ENCODE peak calls at places on chromosome X, in ten cellular contexts. One of them, this sample, is unnamed. For H3K9me3, the result is how much of the 10 kb centered on the place peaks cover.

GRCh38 chrX:74383611-74384010 is 37.7 kb upstream of the SLC16A2 start:
- DNase-seq in right lobe of liver: no peak
- DNase-seq in testis: peak
- DNase-seq in adipocyte: peak
- DNase-seq in CD4-positive, alpha-beta T cell: no peak
- DNase-seq in kidney: no peak
- DNase-seq in thoracic aorta: no peak
- DNase-seq in IMR-90: peak
- DNase-seq in heart right ventricle: peak
- DNase-seq in tibial artery: no peak
- DNase-seq in this sample: peak

GRCh38 chrX:11741574-11741973 is 16.5 kb upstream of the MSL3 start:
- DNase-seq in tibial artery: no peak
- DNase-seq in CD4-positive, alpha-beta T cell: no peak
- DNase-seq in adipocyte: no peak
- DNase-seq in right lobe of liver: no peak
- DNase-seq in thoracic aorta: no peak
- DNase-seq in testis: no peak
- DNase-seq in kidney: no peak
- DNase-seq in heart right ventricle: no peak
- DNase-seq in IMR-90: no peak
- DNase-seq in this sample: no peak

GRCh38 chrX:134600714-134601113 is 57.6 kb downstream of the PLAC1 start:
- DNase-seq in IMR-90: peak
- DNase-seq in thoracic aorta: no peak
- DNase-seq in right lobe of liver: no peak
- DNase-seq in CD4-positive, alpha-beta T cell: no peak
- DNase-seq in adipocyte: peak
- DNase-seq in tibial artery: no peak
- DNase-seq in heart right ventricle: no peak
- DNase-seq in kidney: no peak
- DNase-seq in testis: no peak
- DNase-seq in this sample: no peak

GRCh38 chrX:39841604-39842003 is 256.2 kb downstream of the BCOR start:
- DNase-seq in thoracic aorta: no peak
- DNase-seq in right lobe of liver: no peak
- DNase-seq in IMR-90: no peak
- DNase-seq in testis: no peak
- DNase-seq in CD4-positive, alpha-beta T cell: no peak
- DNase-seq in adipocyte: no peak
- DNase-seq in heart right ventricle: no peak
- DNase-seq in tibial artery: no peak
- DNase-seq in kidney: no peak
- DNase-seq in this sample: no peak

GRCh38 chrX:133937022-133937421 is 48.4 kb downstream of the GPC3 start:
- DNase-seq in IMR-90: no peak
- DNase-seq in heart right ventricle: no peak
- DNase-seq in right lobe of liver: no peak
- DNase-seq in testis: no peak
- DNase-seq in CD4-positive, alpha-beta T cell: no peak
- DNase-seq in thoracic aorta: no peak
- DNase-seq in adipocyte: no peak
- DNase-seq in kidney: no peak
- DNase-seq in tibial artery: no peak
- DNase-seq in this sample: no peak

GRCh38 chrX:57565198-57565597 is 26.6 kb upstream of the ZXDB start:
- DNase-seq in tibial artery: no peak
- DNase-seq in adipocyte: no peak
- DNase-seq in heart right ventricle: no peak
- DNase-seq in IMR-90: no peak
- DNase-seq in CD4-positive, alpha-beta T cell: no peak
- DNase-seq in right lobe of liver: no peak
- DNase-seq in thoracic aorta: no peak
- DNase-seq in testis: no peak
- DNase-seq in kidney: no peak
- DNase-seq in this sample: no peak

GRCh38 chrX:3295731-3296130 is 50.7 kb downstream of the MXRA5 start:
- DNase-seq in IMR-90: no peak
- DNase-seq in CD4-positive, alpha-beta T cell: no peak
- DNase-seq in right lobe of liver: no peak
- DNase-seq in testis: peak
- DNase-seq in kidney: no peak
- DNase-seq in adipocyte: no peak
- DNase-seq in heart right ventricle: no peak
- DNase-seq in tibial artery: no peak
- DNase-seq in thoracic aorta: no peak
- DNase-seq in this sample: no peak

GRCh38 chrX:110442631-110443030 is 84.0 kb downstream of the RTL9 start:
- DNase-seq in testis: peak
- DNase-seq in CD4-positive, alpha-beta T cell: no peak
- DNase-seq in adipocyte: no peak
- DNase-seq in tibial artery: no peak
- DNase-seq in IMR-90: peak
- DNase-seq in heart right ventricle: no peak
- DNase-seq in thoracic aorta: no peak
- DNase-seq in kidney: no peak
- DNase-seq in right lobe of liver: no peak
- DNase-seq in this sample: no peak

GRCh38 chrX:114532093-114532805 is 51.6 kb upstream of the HTR2C start:
- DNase-seq in testis: no peak
- DNase-seq in adipocyte: no peak
- DNase-seq in kidney: no peak
- DNase-seq in CD4-positive, alpha-beta T cell: no peak
- DNase-seq in right lobe of liver: no peak
- DNase-seq in IMR-90: no peak
- DNase-seq in tibial artery: no peak
- DNase-seq in thoracic aorta: no peak
- DNase-seq in heart right ventricle: no peak
- DNase-seq in this sample: no peak

GRCh38 chrX:132180929-132181328 is 38.3 kb downstream of the RAP2C start:
- DNase-seq in IMR-90: no peak
- DNase-seq in tibial artery: no peak
- DNase-seq in right lobe of liver: no peak
- DNase-seq in CD4-positive, alpha-beta T cell: no peak
- DNase-seq in kidney: no peak
- DNase-seq in heart right ventricle: no peak
- DNase-seq in testis: no peak
- DNase-seq in adipocyte: no peak
- DNase-seq in thoracic aorta: no peak
- DNase-seq in this sample: no peak

GRCh38 chrX:103629295-103630170 is 758 bp downstream of the TCEAL1 start:
- DNase-seq in IMR-90: peak
- DNase-seq in testis: peak
- DNase-seq in thoracic aorta: no peak
- DNase-seq in right lobe of liver: peak
- DNase-seq in heart right ventricle: peak
- DNase-seq in adipocyte: peak
- DNase-seq in tibial artery: peak
- DNase-seq in kidney: peak
- DNase-seq in CD4-positive, alpha-beta T cell: no peak
- DNase-seq in this sample: peak

GRCh38 chrX:130186645-130187044 is 14.9 kb downstream of the RAB33A start:
- DNase-seq in adipocyte: no peak
- DNase-seq in IMR-90: no peak
- DNase-seq in CD4-positive, alpha-beta T cell: no peak
- DNase-seq in kidney: no peak
- DNase-seq in tibial artery: no peak
- DNase-seq in heart right ventricle: no peak
- DNase-seq in testis: no peak
- DNase-seq in right lobe of liver: no peak
- DNase-seq in thoracic aorta: no peak
- DNase-seq in this sample: no peak

GRCh38 chrX:44343412-44343942 is at the start of gene EFHC2:
- DNase-seq in right lobe of liver: peak
- DNase-seq in CD4-positive, alpha-beta T cell: peak
- DNase-seq in IMR-90: no peak
- DNase-seq in adipocyte: peak
- DNase-seq in testis: peak
- DNase-seq in kidney: peak
- DNase-seq in tibial artery: peak
- DNase-seq in heart right ventricle: peak
- DNase-seq in thoracic aorta: no peak
- DNase-seq in this sample: peak

GRCh38 chrX:63349307-63349706 is 1.8 kb downstream of the SPIN4 start:
- DNase-seq in right lobe of liver: no peak
- DNase-seq in adipocyte: peak
- DNase-seq in IMR-90: no peak
- DNase-seq in thoracic aorta: no peak
- DNase-seq in tibial artery: no peak
- DNase-seq in heart right ventricle: no peak
- DNase-seq in testis: no peak
- DNase-seq in CD4-positive, alpha-beta T cell: no peak
- DNase-seq in kidney: no peak
- DNase-seq in this sample: no peak

GRCh38 chrX:26442340-26442739 is 226.4 kb downstream of the MAGEB5 start:
- DNase-seq in adipocyte: no peak
- DNase-seq in right lobe of liver: no peak
- DNase-seq in thoracic aorta: no peak
- DNase-seq in CD4-positive, alpha-beta T cell: no peak
- DNase-seq in kidney: no peak
- DNase-seq in IMR-90: peak
- DNase-seq in testis: peak
- DNase-seq in tibial artery: no peak
- DNase-seq in heart right ventricle: no peak
- DNase-seq in this sample: no peak

GRCh38 chrX:70134116-70134477 is 850 bp downstream of the IGBP1 start:
- DNase-seq in heart right ventricle: no peak
- DNase-seq in IMR-90: peak
- DNase-seq in CD4-positive, alpha-beta T cell: no peak
- DNase-seq in testis: no peak
- DNase-seq in kidney: no peak
- DNase-seq in tibial artery: no peak
- DNase-seq in adipocyte: peak
- DNase-seq in right lobe of liver: no peak
- DNase-seq in thoracic aorta: no peak
- DNase-seq in this sample: no peak

GRCh38 chrX:97252111-97252510 is 368.4 kb downstream of the RPA4 start:
- DNase-seq in kidney: no peak
- DNase-seq in adipocyte: no peak
- DNase-seq in right lobe of liver: no peak
- DNase-seq in CD4-positive, alpha-beta T cell: no peak
- DNase-seq in heart right ventricle: no peak
- DNase-seq in thoracic aorta: no peak
- DNase-seq in testis: no peak
- DNase-seq in IMR-90: no peak
- DNase-seq in tibial artery: no peak
- DNase-seq in this sample: no peak

GRCh38 chrX:115940888-115941332 is 229.6 kb upstream of the AGTR2 start:
- DNase-seq in testis: no peak
- DNase-seq in adipocyte: peak
- DNase-seq in thoracic aorta: no peak
- DNase-seq in IMR-90: peak
- DNase-seq in kidney: no peak
- DNase-seq in heart right ventricle: peak
- DNase-seq in right lobe of liver: peak
- DNase-seq in tibial artery: peak
- DNase-seq in CD4-positive, alpha-beta T cell: no peak
- DNase-seq in this sample: peak

DNA sequence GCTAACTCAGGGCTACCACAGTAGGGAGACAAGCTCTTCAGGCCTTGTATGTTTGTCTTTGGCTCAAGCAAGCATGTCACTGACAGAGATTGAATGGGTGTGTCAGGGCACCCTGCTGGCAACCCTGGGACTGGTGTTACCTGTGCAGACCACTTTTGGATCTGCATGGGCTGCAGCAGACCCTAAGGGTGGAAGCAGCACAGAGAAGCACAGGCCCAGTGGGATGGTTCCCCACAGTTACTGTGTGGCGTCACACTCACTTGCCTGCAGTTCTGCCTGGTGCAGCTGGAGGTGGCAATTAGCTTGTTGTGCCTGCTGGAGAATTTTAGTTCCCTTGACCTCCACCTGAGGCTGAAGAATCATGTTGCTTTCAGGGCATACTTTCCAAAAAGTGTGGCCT is 46.0 kb downstream of the ZNF185 start:
- DNase-seq in testis: no peak
- DNase-seq in kidney: no peak
- DNase-seq in IMR-90: no peak
- DNase-seq in CD4-positive, alpha-beta T cell: no peak
- DNase-seq in thoracic aorta: no peak
- DNase-seq in heart right ventricle: no peak
- DNase-seq in adipocyte: no peak
- DNase-seq in tibial artery: no peak
- DNase-seq in right lobe of liver: no peak
- DNase-seq in this sample: no peak
- H3K9me3 ChIP-seq in testis: under half
- H3K9me3 ChIP-seq in kidney: under half
- H3K9me3 ChIP-seq in IMR-90: under half
- H3K9me3 ChIP-seq in CD4-positive, alpha-beta T cell: under half
- H3K9me3 ChIP-seq in thoracic aorta: under half
- H3K9me3 ChIP-seq in heart right ventricle: under half
- H3K9me3 ChIP-seq in adipocyte: under half
- H3K9me3 ChIP-seq in tibial artery: under half
- H3K9me3 ChIP-seq in right lobe of liver: under half
- H3K9me3 ChIP-seq in this sample: under half

GRCh38 chrX:56402207-56402606 is 161.2 kb upstream of the UBQLN2 start:
- DNase-seq in adipocyte: no peak
- DNase-seq in testis: no peak
- DNase-seq in IMR-90: no peak
- DNase-seq in heart right ventricle: no peak
- DNase-seq in CD4-positive, alpha-beta T cell: no peak
- DNase-seq in thoracic aorta: no peak
- DNase-seq in tibial artery: no peak
- DNase-seq in kidney: no peak
- DNase-seq in right lobe of liver: no peak
- DNase-seq in this sample: no peak
- H3K9me3 ChIP-seq in adipocyte: under half
- H3K9me3 ChIP-seq in testis: under half
- H3K9me3 ChIP-seq in IMR-90: under half
- H3K9me3 ChIP-seq in heart right ventricle: under half
- H3K9me3 ChIP-seq in CD4-positive, alpha-beta T cell: under half
- H3K9me3 ChIP-seq in thoracic aorta: under half
- H3K9me3 ChIP-seq in tibial artery: under half
- H3K9me3 ChIP-seq in kidney: under half
- H3K9me3 ChIP-seq in right lobe of liver: under half
- H3K9me3 ChIP-seq in this sample: under half

DNA sequence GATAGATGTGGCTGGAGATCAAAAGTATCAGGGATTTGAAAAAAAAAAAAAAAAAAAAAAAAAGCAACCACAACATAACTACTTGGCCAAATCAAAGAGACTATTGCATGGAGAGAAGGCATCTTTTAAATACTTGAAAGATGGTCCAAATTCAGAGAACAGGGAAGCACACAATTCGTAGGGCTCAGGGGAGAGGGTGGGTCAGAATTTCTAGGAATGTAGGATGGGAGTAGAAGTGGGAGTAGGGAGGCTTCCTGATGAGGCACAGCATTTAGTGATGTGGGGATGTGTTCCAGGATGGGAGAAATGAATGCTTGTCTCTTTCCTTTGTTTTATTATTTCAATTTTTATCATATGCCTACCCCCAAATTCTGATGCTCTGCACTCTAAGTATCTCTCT is 36.3 kb downstream of the RTL3 start:
- DNase-seq in IMR-90: no peak
- DNase-seq in kidney: no peak
- DNase-seq in CD4-positive, alpha-beta T cell: no peak
- DNase-seq in thoracic aorta: no peak
- DNase-seq in testis: no peak
- DNase-seq in heart right ventricle: no peak
- DNase-seq in adipocyte: no peak
- DNase-seq in right lobe of liver: no peak
- DNase-seq in tibial artery: no peak
- DNase-seq in this sample: no peak
- H3K9me3 ChIP-seq in IMR-90: under half
- H3K9me3 ChIP-seq in kidney: under half
- H3K9me3 ChIP-seq in CD4-positive, alpha-beta T cell: under half
- H3K9me3 ChIP-seq in thoracic aorta: under half
- H3K9me3 ChIP-seq in testis: under half
- H3K9me3 ChIP-seq in heart right ventricle: under half
- H3K9me3 ChIP-seq in adipocyte: under half
- H3K9me3 ChIP-seq in right lobe of liver: under half
- H3K9me3 ChIP-seq in tibial artery: under half
- H3K9me3 ChIP-seq in this sample: under half

GRCh38 chrX:67342138-67342537 is 201.7 kb upstream of the AR start:
- DNase-seq in right lobe of liver: no peak
- DNase-seq in IMR-90: no peak
- DNase-seq in tibial artery: no peak
- DNase-seq in CD4-positive, alpha-beta T cell: no peak
- DNase-seq in kidney: no peak
- DNase-seq in adipocyte: no peak
- DNase-seq in testis: no peak
- DNase-seq in heart right ventricle: no peak
- DNase-seq in thoracic aorta: no peak
- DNase-seq in this sample: no peak
- H3K9me3 ChIP-seq in right lobe of liver: under half
- H3K9me3 ChIP-seq in IMR-90: under half
- H3K9me3 ChIP-seq in tibial artery: under half
- H3K9me3 ChIP-seq in CD4-positive, alpha-beta T cell: under half
- H3K9me3 ChIP-seq in kidney: under half
- H3K9me3 ChIP-seq in adipocyte: under half
- H3K9me3 ChIP-seq in testis: under half
- H3K9me3 ChIP-seq in heart right ventricle: under half
- H3K9me3 ChIP-seq in thoracic aorta: under half
- H3K9me3 ChIP-seq in this sample: under half

This sample was measured in lung.